ENCODE peak calls at places on chromosomes 11 and 22, in five cellular contexts. One of them, this sample, is unnamed.

GRCh38 chr11:103091024-103091423 is 936 bp downstream of the DCUN1D5 start:
- DNase-seq in Karpas-422: peak; percentile 79
- DNase-seq in lower lobe of right lung: no peak
- DNase-seq in iPS DF 6.9: no peak
- DNase-seq in fibroblast of lung: no peak
- DNase-seq in this sample: no peak

GRCh38 chr22:43820671-43821305 is 8.7 kb upstream of the EFCAB6 start:
- DNase-seq in iPS DF 6.9: no peak
- DNase-seq in lower lobe of right lung: peak; percentile 45
- DNase-seq in Karpas-422: no peak
- DNase-seq in fibroblast of lung: no peak
- DNase-seq in this sample: no peak

GRCh38 chr11:2762451-2762850 is 62.7 kb upstream of the KCNQ1OT1 start:
- DNase-seq in iPS DF 6.9: no peak
- DNase-seq in lower lobe of right lung: no peak
- DNase-seq in Karpas-422: no peak
- DNase-seq in fibroblast of lung: no peak
- DNase-seq in this sample: no peak

GRCh38 chr11:133343951-133344350 is 188.3 kb downstream of the OPCML start:
- DNase-seq in fibroblast of lung: no peak
- DNase-seq in lower lobe of right lung: no peak
- DNase-seq in Karpas-422: no peak
- DNase-seq in iPS DF 6.9: peak; percentile 4
- DNase-seq in this sample: no peak

GRCh38 chr22:36220457-36220921 is 18.8 kb downstream of the APOL2 start:
- DNase-seq in fibroblast of lung: no peak
- DNase-seq in Karpas-422: peak; percentile 49
- DNase-seq in lower lobe of right lung: no peak
- DNase-seq in iPS DF 6.9: no peak
- DNase-seq in this sample: peak; percentile 51

GRCh38 chr11:131899954-131900580 is 529.7 kb downstream of the NTM start:
- DNase-seq in iPS DF 6.9: no peak
- DNase-seq in lower lobe of right lung: no peak
- DNase-seq in Karpas-422: no peak
- DNase-seq in fibroblast of lung: no peak
- DNase-seq in this sample: no peak

GRCh38 chr22:49976439-49977175 is 16.0 kb downstream of the PIM3 start:
- DNase-seq in Karpas-422: peak; percentile 72
- DNase-seq in lower lobe of right lung: no peak
- DNase-seq in fibroblast of lung: no peak
- DNase-seq in iPS DF 6.9: no peak
- DNase-seq in this sample: no peak

GRCh38 chr22:44623771-44624510 is 78.1 kb upstream of the PRR5 start:
- DNase-seq in iPS DF 6.9: no peak
- DNase-seq in fibroblast of lung: peak; percentile 17
- DNase-seq in Karpas-422: peak; percentile 61
- DNase-seq in lower lobe of right lung: peak; percentile 39
- DNase-seq in this sample: peak; percentile 11

GRCh38 chr11:68855205-68855978 is 13.7 kb upstream of the CPT1A start:
- DNase-seq in lower lobe of right lung: peak; percentile 58
- DNase-seq in iPS DF 6.9: no peak
- DNase-seq in fibroblast of lung: no peak
- DNase-seq in Karpas-422: no peak
- DNase-seq in this sample: no peak

GRCh38 chr11:122235615-122236014 is 119.6 kb upstream of the BLID start:
- DNase-seq in lower lobe of right lung: no peak
- DNase-seq in iPS DF 6.9: no peak
- DNase-seq in fibroblast of lung: peak; percentile 99
- DNase-seq in Karpas-422: no peak
- DNase-seq in this sample: peak; percentile 33

GRCh38 chr11:10375280-10376048 is 70.6 kb downstream of the ADM start:
- DNase-seq in fibroblast of lung: peak; percentile 67
- DNase-seq in iPS DF 6.9: no peak
- DNase-seq in Karpas-422: no peak
- DNase-seq in lower lobe of right lung: no peak
- DNase-seq in this sample: peak; percentile 77

GRCh38 chr11:67466367-67466766 is 2.7 kb downstream of the TMEM134 start:
- DNase-seq in fibroblast of lung: no peak
- DNase-seq in Karpas-422: no peak
- DNase-seq in lower lobe of right lung: no peak
- DNase-seq in iPS DF 6.9: no peak
- DNase-seq in this sample: no peak

GRCh38 chr11:104583857-104584256 is 314.4 kb downstream of the CASP12 start:
- DNase-seq in Karpas-422: no peak
- DNase-seq in iPS DF 6.9: no peak
- DNase-seq in fibroblast of lung: no peak
- DNase-seq in lower lobe of right lung: no peak
- DNase-seq in this sample: no peak

GRCh38 chr11:35173620-35174278 is 34.8 kb downstream of the CD44 start:
- DNase-seq in iPS DF 6.9: no peak
- DNase-seq in fibroblast of lung: no peak
- DNase-seq in lower lobe of right lung: no peak
- DNase-seq in Karpas-422: no peak
- DNase-seq in this sample: no peak

GRCh38 chr11:115958089-115959000 is 454.1 kb upstream of the CADM1 start:
- DNase-seq in lower lobe of right lung: no peak
- DNase-seq in Karpas-422: no peak
- DNase-seq in iPS DF 6.9: no peak
- DNase-seq in fibroblast of lung: no peak
- DNase-seq in this sample: no peak

GRCh38 chr11:79906189-79906588 is 465.4 kb upstream of the TENM4 start:
- DNase-seq in Karpas-422: no peak
- DNase-seq in fibroblast of lung: no peak
- DNase-seq in iPS DF 6.9: no peak
- DNase-seq in lower lobe of right lung: no peak
- DNase-seq in this sample: no peak

GRCh38 chr11:93528252-93528651 is 14.9 kb downstream of the SMCO4 start:
- DNase-seq in iPS DF 6.9: no peak
- DNase-seq in fibroblast of lung: no peak
- DNase-seq in Karpas-422: no peak
- DNase-seq in lower lobe of right lung: no peak
- DNase-seq in this sample: no peak

GRCh38 chr11:106031210-106031845 is 9.3 kb upstream of the MSANTD4 start:
- DNase-seq in lower lobe of right lung: no peak
- DNase-seq in fibroblast of lung: no peak
- DNase-seq in Karpas-422: no peak
- DNase-seq in iPS DF 6.9: no peak
- DNase-seq in this sample: no peak

GRCh38 chr11:4459470-4459869 is 10.4 kb downstream of the OR52K2 start:
- DNase-seq in Karpas-422: no peak
- DNase-seq in iPS DF 6.9: no peak
- DNase-seq in lower lobe of right lung: peak; percentile 60
- DNase-seq in fibroblast of lung: no peak
- DNase-seq in this sample: no peak

GRCh38 chr22:30425616-30426394 is at the start of gene MTFP1:
- DNase-seq in iPS DF 6.9: no peak
- DNase-seq in fibroblast of lung: peak; percentile 63
- DNase-seq in Karpas-422: peak; percentile 90
- DNase-seq in lower lobe of right lung: peak; percentile 66
- DNase-seq in this sample: peak; percentile 56

GRCh38 chr22:37739611-37740049 is 42.8 kb downstream of the TRIOBP start:
- DNase-seq in fibroblast of lung: no peak
- DNase-seq in Karpas-422: no peak
- DNase-seq in iPS DF 6.9: no peak
- DNase-seq in lower lobe of right lung: peak; percentile 84
- DNase-seq in this sample: no peak

GRCh38 chr11:47003180-47003877 is 66.8 kb downstream of the CSTPP1 start:
- DNase-seq in fibroblast of lung: no peak
- DNase-seq in lower lobe of right lung: no peak
- DNase-seq in Karpas-422: peak; percentile 60
- DNase-seq in iPS DF 6.9: no peak
- DNase-seq in this sample: no peak
- H3K27ac ChIP-seq in fibroblast of lung: no peak overlapping the region
- H3K27ac ChIP-seq in lower lobe of right lung: no peak overlapping the region
- H3K27ac ChIP-seq in Karpas-422: peak overlapping the region; percentile 92
- H3K27ac ChIP-seq in iPS DF 6.9: no peak overlapping the region
- H3K27ac ChIP-seq in this sample: no peak overlapping the region

DNA sequence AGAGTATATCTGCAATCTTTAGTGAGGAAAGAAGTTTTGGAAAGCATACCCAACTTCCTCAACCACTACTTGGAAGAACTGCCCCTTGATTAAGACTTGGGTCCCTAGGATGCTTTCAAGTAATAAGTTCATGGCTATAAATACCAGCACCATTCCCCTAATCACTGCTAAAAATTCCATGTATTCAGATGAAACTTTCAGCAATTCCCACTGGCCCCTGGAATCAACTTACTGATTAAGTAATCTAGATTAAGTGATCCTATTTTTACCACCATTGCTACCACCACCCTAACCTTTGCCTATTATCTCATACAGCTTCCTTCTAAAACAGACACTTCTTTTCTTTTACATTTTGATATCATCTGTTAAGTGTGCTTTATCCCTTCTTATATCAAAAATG is 10.5 kb downstream of the PICALM start:
- DNase-seq in iPS DF 6.9: no peak
- DNase-seq in fibroblast of lung: no peak
- DNase-seq in Karpas-422: no peak
- DNase-seq in lower lobe of right lung: no peak
- DNase-seq in this sample: no peak
- H3K27ac ChIP-seq in iPS DF 6.9: no peak overlapping the region
- H3K27ac ChIP-seq in fibroblast of lung: no peak overlapping the region
- H3K27ac ChIP-seq in Karpas-422: no peak overlapping the region
- H3K27ac ChIP-seq in lower lobe of right lung: no peak overlapping the region
- H3K27ac ChIP-seq in this sample: no peak overlapping the region

GRCh38 chr11:74687237-74688005 is 43.8 kb downstream of the CHRDL2 start:
- DNase-seq in lower lobe of right lung: peak; percentile 6
- DNase-seq in Karpas-422: no peak
- DNase-seq in iPS DF 6.9: no peak
- DNase-seq in fibroblast of lung: peak; percentile 47
- DNase-seq in this sample: no peak
- H3K27ac ChIP-seq in lower lobe of right lung: no peak overlapping the region
- H3K27ac ChIP-seq in Karpas-422: no peak overlapping the region
- H3K27ac ChIP-seq in iPS DF 6.9: no peak overlapping the region
- H3K27ac ChIP-seq in fibroblast of lung: no peak overlapping the region
- H3K27ac ChIP-seq in this sample: no peak overlapping the region

DNA sequence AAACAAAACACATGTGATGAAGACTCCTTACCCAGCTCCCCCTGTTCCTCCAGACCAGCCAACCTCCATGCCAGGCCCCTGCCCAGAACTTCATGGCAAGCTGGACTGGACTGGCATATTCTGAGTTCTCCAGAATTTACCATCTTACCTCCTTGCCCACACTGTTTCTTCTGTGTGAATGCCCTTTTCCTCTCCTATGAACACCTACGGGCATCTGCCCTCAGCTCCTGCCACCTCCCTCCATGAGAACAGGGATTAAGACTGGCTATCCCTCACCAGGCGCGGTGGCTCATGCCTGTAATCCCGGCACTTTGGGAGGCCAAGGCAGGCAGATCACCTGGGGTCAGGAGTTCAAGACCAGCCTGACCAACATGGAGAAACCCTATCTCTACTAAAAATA is 6.4 kb upstream of the AIFM3 start:
- DNase-seq in fibroblast of lung: no peak
- DNase-seq in iPS DF 6.9: no peak
- DNase-seq in lower lobe of right lung: no peak
- DNase-seq in Karpas-422: no peak
- DNase-seq in this sample: no peak
- H3K27ac ChIP-seq in fibroblast of lung: no peak overlapping the region
- H3K27ac ChIP-seq in iPS DF 6.9: no peak overlapping the region
- H3K27ac ChIP-seq in lower lobe of right lung: no peak overlapping the region
- H3K27ac ChIP-seq in Karpas-422: no peak overlapping the region
- H3K27ac ChIP-seq in this sample: no peak overlapping the region

DNA sequence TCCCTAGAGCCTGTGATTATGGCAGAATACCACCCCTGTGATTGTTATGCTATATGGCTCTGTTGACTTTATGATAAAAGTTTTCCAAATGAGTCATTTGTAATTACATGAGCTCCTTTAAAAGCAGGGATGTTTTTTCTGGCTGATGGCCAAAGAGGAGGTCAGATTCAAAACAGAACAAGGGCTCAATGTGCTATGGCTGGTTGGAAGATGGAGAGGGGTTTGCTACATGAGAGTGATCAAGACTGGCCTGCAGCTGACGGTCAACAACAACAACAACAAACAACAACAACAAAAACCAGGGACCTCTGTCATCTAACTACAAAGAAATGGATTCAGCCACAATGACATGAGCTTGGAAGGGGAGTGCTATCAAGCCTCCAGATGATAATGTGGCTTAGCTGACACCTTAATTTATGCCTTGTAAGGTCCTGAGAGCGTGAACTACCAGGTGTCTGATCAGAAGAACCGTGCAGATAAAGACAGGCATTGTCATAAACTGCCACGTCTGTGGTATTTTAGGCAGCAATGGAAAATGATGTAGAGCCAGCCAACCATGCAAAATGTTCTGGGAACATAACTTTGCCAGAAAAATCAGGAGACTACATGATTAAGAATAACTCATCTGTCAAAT is 47.2 kb downstream of the PIWIL3 start:
- DNase-seq in lower lobe of right lung: no peak
- DNase-seq in iPS DF 6.9: no peak
- DNase-seq in fibroblast of lung: peak; percentile 93
- DNase-seq in Karpas-422: no peak
- DNase-seq in this sample: peak; percentile 94
- H3K27ac ChIP-seq in lower lobe of right lung: no peak overlapping the region
- H3K27ac ChIP-seq in iPS DF 6.9: no peak overlapping the region
- H3K27ac ChIP-seq in fibroblast of lung: no peak overlapping the region
- H3K27ac ChIP-seq in Karpas-422: no peak overlapping the region
- H3K27ac ChIP-seq in this sample: no peak overlapping the region